ENCODE peak calls at places on chromosomes 12 and 14, in four cellular contexts. One of them, this sample, is unnamed. For H3K4me1, the result is how much of the 10 kb centered on the place peaks cover.

GRCh38 chr12:38445040-38445439 is 128.5 kb downstream of the ALG10B start:
- DNase-seq in testis: no peak
- DNase-seq in A549: no peak
- DNase-seq in uterus: no peak
- DNase-seq in this sample: no peak

GRCh38 chr12:113762155-113762848 is 203.8 kb downstream of the RBM19 start:
- DNase-seq in uterus: no peak
- DNase-seq in testis: peak
- DNase-seq in A549: no peak
- DNase-seq in this sample: no peak

GRCh38 chr12:68406134-68406576 is 74.0 kb upstream of the MDM1 start:
- DNase-seq in uterus: peak
- DNase-seq in A549: peak
- DNase-seq in testis: peak
- DNase-seq in this sample: peak

GRCh38 chr12:1593232-1594044 is 943 bp downstream of the FBXL14 start:
- DNase-seq in testis: peak
- DNase-seq in A549: peak
- DNase-seq in uterus: peak
- DNase-seq in this sample: peak

GRCh38 chr14:71290960-71291466 is 383.8 kb downstream of the PCNX1 start:
- DNase-seq in uterus: no peak
- DNase-seq in testis: no peak
- DNase-seq in A549: peak
- DNase-seq in this sample: no peak

GRCh38 chr12:91267039-91267438 is 84.4 kb upstream of the DCN start:
- DNase-seq in uterus: no peak
- DNase-seq in testis: no peak
- DNase-seq in A549: no peak
- DNase-seq in this sample: no peak

GRCh38 chr14:89618821-89619551 is 202.0 kb upstream of the FOXN3 start:
- DNase-seq in A549: peak
- DNase-seq in testis: peak
- DNase-seq in uterus: peak
- DNase-seq in this sample: peak

GRCh38 chr12:97148941-97149559 is 242.0 kb downstream of the NEDD1 start:
- DNase-seq in testis: peak
- DNase-seq in A549: peak
- DNase-seq in uterus: no peak
- DNase-seq in this sample: peak

GRCh38 chr14:90839024-90839888 is 23.0 kb upstream of the TTC7B start:
- DNase-seq in testis: peak
- DNase-seq in A549: no peak
- DNase-seq in uterus: peak
- DNase-seq in this sample: no peak

GRCh38 chr14:68501621-68502052 is 291.2 kb downstream of the ZFP36L1 start:
- DNase-seq in testis: peak
- DNase-seq in uterus: peak
- DNase-seq in A549: no peak
- DNase-seq in this sample: peak

GRCh38 chr14:75561013-75561432 is 17.4 kb upstream of the FLVCR2 start:
- DNase-seq in uterus: peak
- DNase-seq in A549: peak
- DNase-seq in testis: peak
- DNase-seq in this sample: peak

GRCh38 chr12:92987362-92987761 is 58.3 kb upstream of the EEA1 start:
- DNase-seq in testis: peak
- DNase-seq in uterus: peak
- DNase-seq in A549: peak
- DNase-seq in this sample: peak

GRCh38 chr14:96051642-96052540 is 12.7 kb downstream of the C14orf132 start:
- DNase-seq in testis: no peak
- DNase-seq in A549: peak
- DNase-seq in uterus: no peak
- DNase-seq in this sample: no peak

GRCh38 chr12:54071942-54072341 is 18.3 kb downstream of the HOXC4 start:
- DNase-seq in uterus: no peak
- DNase-seq in testis: no peak
- DNase-seq in A549: no peak
- DNase-seq in this sample: no peak

GRCh38 chr12:54416908-54417603 is 2.0 kb downstream of the ITGA5 start:
- DNase-seq in A549: no peak
- DNase-seq in uterus: no peak
- DNase-seq in testis: no peak
- DNase-seq in this sample: no peak

GRCh38 chr14:34436118-34436905 is 25.7 kb downstream of the SPTSSA start:
- DNase-seq in A549: no peak
- DNase-seq in testis: no peak
- DNase-seq in uterus: no peak
- DNase-seq in this sample: no peak

GRCh38 chr12:27252934-27253333 is 8.8 kb downstream of the STK38L start:
- DNase-seq in A549: no peak
- DNase-seq in uterus: no peak
- DNase-seq in testis: no peak
- DNase-seq in this sample: no peak

GRCh38 chr12:27253347-27253746 is 9.3 kb downstream of the STK38L start:
- DNase-seq in testis: no peak
- DNase-seq in uterus: no peak
- DNase-seq in A549: no peak
- DNase-seq in this sample: no peak

GRCh38 chr12:27260746-27261145 is 16.7 kb downstream of the STK38L start:
- DNase-seq in uterus: no peak
- DNase-seq in A549: no peak
- DNase-seq in testis: no peak
- DNase-seq in this sample: no peak

GRCh38 chr12:27261866-27262265 is 17.8 kb downstream of the STK38L start:
- DNase-seq in A549: no peak
- DNase-seq in testis: no peak
- DNase-seq in uterus: no peak
- DNase-seq in this sample: no peak

DNA sequence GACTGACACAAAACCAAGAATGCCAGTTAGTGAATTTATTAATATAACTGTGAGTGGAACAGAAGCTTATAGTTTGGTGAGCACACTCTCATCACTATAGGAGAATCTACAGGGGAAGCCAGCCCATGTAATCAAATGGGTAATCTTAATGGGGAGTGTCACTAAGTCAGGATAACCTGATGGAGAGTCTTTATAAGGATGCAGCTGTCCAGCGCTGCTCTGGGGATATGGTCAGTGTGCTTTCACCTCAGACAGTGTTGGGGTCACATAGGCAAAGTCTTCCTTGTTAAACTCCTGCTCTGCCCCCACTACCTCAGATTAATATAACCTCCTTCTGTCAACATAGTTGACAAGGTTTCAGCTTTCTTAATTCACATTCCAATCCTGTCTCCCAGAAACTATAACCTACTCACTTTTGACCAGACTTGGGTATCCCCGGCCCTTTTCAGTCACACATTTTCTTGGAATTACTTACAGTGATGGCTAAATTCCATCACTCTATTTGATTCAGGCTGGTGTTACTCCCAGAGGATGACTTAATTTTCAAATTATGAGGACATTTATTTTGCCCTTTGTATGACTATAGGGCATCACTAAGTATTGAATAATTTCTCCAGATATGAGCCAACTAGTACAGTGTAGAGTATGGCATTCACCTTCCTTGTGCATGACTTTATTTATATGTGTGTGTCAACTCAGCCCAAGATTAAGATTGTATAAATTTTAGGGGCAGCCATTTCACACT is 13.2 kb downstream of the STK38L start:
- DNase-seq in uterus: no peak
- DNase-seq in testis: no peak
- DNase-seq in A549: no peak
- DNase-seq in this sample: no peak
- TF ChIP-seq CTCF in uterus: no peak
- TF ChIP-seq CTCF in testis: no peak
- TF ChIP-seq CTCF in A549: no peak
- TF ChIP-seq CTCF in this sample: no peak

GRCh38 chr12:47206450-47206830 is 126.7 kb upstream of the AMIGO2 start:
- DNase-seq in testis: no peak
- DNase-seq in uterus: no peak
- DNase-seq in A549: no peak
- DNase-seq in this sample: no peak

GRCh38 chr12:47207005-47207717 is 127.4 kb upstream of the AMIGO2 start:
- DNase-seq in A549: no peak
- DNase-seq in uterus: no peak
- DNase-seq in testis: no peak
- DNase-seq in this sample: no peak

GRCh38 chr12:47205532-47206449 is 126.0 kb upstream of the AMIGO2 start:
- DNase-seq in A549: no peak
- DNase-seq in uterus: no peak
- DNase-seq in testis: no peak
- DNase-seq in this sample: no peak

GRCh38 chr12:47209014-47209413 is 129.3 kb upstream of the AMIGO2 start:
- DNase-seq in A549: no peak
- DNase-seq in uterus: no peak
- DNase-seq in testis: no peak
- DNase-seq in this sample: no peak

GRCh38 chr12:47207829-47208248 is 128.1 kb upstream of the AMIGO2 start:
- DNase-seq in A549: no peak
- DNase-seq in uterus: no peak
- DNase-seq in testis: no peak
- DNase-seq in this sample: no peak
- H3K4me1 ChIP-seq in A549: half or more
- H3K4me1 ChIP-seq in uterus: under half
- H3K4me1 ChIP-seq in testis: under half
- H3K4me1 ChIP-seq in this sample: under half

DNA sequence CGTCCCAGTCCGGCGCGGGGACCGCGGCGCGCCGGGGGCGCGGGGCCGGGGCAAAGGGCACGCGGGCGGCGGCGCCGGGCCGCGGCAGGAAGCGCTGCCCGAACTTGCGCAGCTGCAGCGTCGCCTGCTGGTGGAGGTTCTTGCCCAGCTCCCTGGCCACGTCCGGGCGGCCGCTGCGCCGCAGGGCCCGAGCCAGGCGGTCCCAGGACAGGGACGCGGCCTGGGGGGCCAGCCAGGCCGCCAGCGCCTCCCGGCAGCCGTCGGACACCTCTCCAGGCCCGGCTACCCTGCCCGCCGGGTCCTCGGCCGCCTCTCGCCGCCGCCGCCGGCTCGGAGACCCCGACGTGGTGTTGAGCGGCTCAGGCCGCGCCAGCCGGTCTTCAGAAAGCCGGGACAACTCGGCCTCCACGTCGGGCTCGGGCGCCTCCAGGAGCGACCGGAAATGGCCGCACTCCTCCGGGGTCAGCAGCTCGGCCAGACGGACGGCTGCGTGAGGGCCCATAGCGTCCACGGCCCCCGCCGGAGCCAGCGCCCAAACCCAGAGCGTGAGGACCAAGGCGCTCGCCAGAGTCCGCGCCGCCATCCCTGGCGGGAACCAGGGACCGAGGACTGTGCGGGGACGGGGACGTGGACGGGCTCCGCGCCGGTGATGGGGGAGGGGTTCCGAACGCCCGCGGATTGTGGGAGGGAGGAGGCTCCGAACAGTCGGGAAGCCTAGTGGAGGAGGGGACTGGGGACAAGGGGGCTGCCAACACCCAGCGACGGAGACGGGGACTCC is 34.0 kb downstream of the FIGNL2 start:
- DNase-seq in testis: peak
- DNase-seq in uterus: peak
- DNase-seq in A549: peak
- DNase-seq in this sample: peak
- H3K27ac ChIP-seq in testis: peak
- H3K27ac ChIP-seq in uterus: peak
- H3K27ac ChIP-seq in A549: peak
- H3K27ac ChIP-seq in this sample: no peak

DNA sequence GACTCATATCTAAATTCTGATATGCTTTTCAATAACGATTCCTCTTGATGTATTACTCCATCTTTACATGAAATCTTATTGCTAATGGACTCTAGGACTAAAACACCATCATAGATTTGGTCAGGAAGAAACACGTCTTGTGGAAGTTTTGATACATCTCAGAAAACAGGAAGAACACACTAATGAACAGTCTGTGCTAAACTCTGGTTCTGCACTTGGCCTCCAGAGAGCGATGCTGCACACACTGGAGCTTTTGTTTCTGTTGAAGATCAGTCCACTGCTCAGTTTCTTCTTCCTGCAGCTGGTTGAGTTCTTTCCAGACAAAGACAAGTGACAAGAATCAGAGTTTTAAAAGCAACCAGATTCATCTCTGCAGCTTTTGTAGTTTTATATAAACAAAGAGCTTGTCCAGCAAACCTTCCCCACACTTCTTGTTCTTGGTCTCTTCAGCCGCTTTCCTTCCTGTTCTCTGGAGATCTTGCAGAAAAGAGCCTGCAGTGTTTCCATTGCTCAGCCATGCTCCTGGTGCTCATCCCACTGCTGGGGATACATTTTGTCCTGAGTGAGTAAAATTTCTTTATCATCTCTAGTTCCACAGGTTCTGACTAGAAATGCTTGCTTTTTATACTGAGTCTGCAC is 229.1 kb upstream of the OR4E1 start:
- DNase-seq in testis: peak
- DNase-seq in uterus: no peak
- DNase-seq in A549: peak
- DNase-seq in this sample: no peak
- TF ChIP-seq CTCF in testis: no peak
- TF ChIP-seq CTCF in uterus: no peak
- TF ChIP-seq CTCF in A549: peak
- TF ChIP-seq CTCF in this sample: no peak

GRCh38 chr12:132502882-132503193 is 12.9 kb downstream of the FBRSL1 start:
- DNase-seq in uterus: no peak
- DNase-seq in testis: no peak
- DNase-seq in A549: no peak
- DNase-seq in this sample: no peak
- H3K4me1 ChIP-seq in uterus: under half
- H3K4me1 ChIP-seq in testis: half or more
- H3K4me1 ChIP-seq in A549: under half
- H3K4me1 ChIP-seq in this sample: under half

GRCh38 chr12:77352941-77353340 is 287.6 kb upstream of the E2F7 start:
- DNase-seq in A549: no peak
- DNase-seq in testis: no peak
- DNase-seq in uterus: no peak
- DNase-seq in this sample: no peak

GRCh38 chr12:77354766-77355362 is 289.5 kb upstream of the E2F7 start:
- DNase-seq in A549: no peak
- DNase-seq in testis: no peak
- DNase-seq in uterus: no peak
- DNase-seq in this sample: no peak

GRCh38 chr12:77362871-77363270 is 297.5 kb upstream of the E2F7 start:
- DNase-seq in uterus: no peak
- DNase-seq in A549: no peak
- DNase-seq in testis: no peak
- DNase-seq in this sample: peak

GRCh38 chr12:77357654-77358053 is 292.3 kb upstream of the E2F7 start:
- DNase-seq in uterus: no peak
- DNase-seq in A549: no peak
- DNase-seq in testis: no peak
- DNase-seq in this sample: no peak
- H3K27ac ChIP-seq in uterus: no peak
- H3K27ac ChIP-seq in A549: no peak
- H3K27ac ChIP-seq in testis: no peak
- H3K27ac ChIP-seq in this sample: no peak

This sample was measured in cardiac muscle cell.